ENCODE peak calls at places on chromosomes 12 and 14, in seven cellular contexts. A, H, G, S, X, T and C are unnamed samples.

GRCh38 chr14:100031506-100032281 is 33.5 kb upstream of the EVL start:
- DNase-seq in A (no peak), H (no peak), G (peak), S (peak), X (peak), T (peak), C (no peak)

GRCh38 chr12:95169368-95169767 is 47.9 kb downstream of the FGD6 start:
- DNase-seq in A (no peak), H (no peak), G (peak), S (peak), X (peak), T (peak), C (no peak)

GRCh38 chr12:8554451-8555195 is 13.9 kb upstream of the CLEC4E start:
- DNase-seq in A (no peak), H (no peak), G (peak), S (peak), X (peak), T (peak), C (no peak)

GRCh38 chr14:58669556-58670200 is 31.9 kb downstream of the DACT1 start:
- DNase-seq in A (no peak), H (no peak), G (peak), S (no peak), X (no peak), T (peak), C (no peak)

GRCh38 chr12:332581-333205 is 56.4 kb downstream of the KDM5A start:
- DNase-seq in A (no peak), H (no peak), G (no peak), S (no peak), X (no peak), T (peak), C (no peak)

GRCh38 chr12:802242-802995 is 50.0 kb downstream of the WNK1 start:
- DNase-seq in A (no peak), H (no peak), G (no peak), S (peak), X (no peak), T (no peak), C (no peak)

GRCh38 chr12:6735448-6736191 is 11.8 kb downstream of the COPS7A start:
- DNase-seq in A (peak), H (no peak), G (peak), S (peak), X (peak), T (peak), C (no peak)

GRCh38 chr12:26113194-26113654 is 11.6 kb downstream of the BHLHE41 start:
- DNase-seq in A (no peak), H (no peak), G (no peak), S (no peak), X (peak), T (peak), C (no peak)

GRCh38 chr12:55707841-55708694 is at the start of gene ITGA7:
- DNase-seq in A (peak), H (peak), G (peak), S (no peak), X (no peak), T (peak), C (peak)

GRCh38 chr12:6766651-6767300 is 613 bp downstream of the PTMS start:
- DNase-seq in A (peak), H (no peak), G (peak), S (peak), X (peak), T (peak), C (no peak)

GRCh38 chr12:24822121-24822899 is 126.6 kb downstream of the BCAT1 start:
- DNase-seq in A (no peak), H (no peak), G (no peak), S (peak), X (peak), T (peak), C (no peak)

GRCh38 chr12:118979763-118980406 is 1.5 kb upstream of the SRRM4 start:
- DNase-seq in A (peak), H (peak), G (peak), S (peak), X (peak), T (peak), C (peak)

GRCh38 chr12:62532333-62532732 is 65.7 kb downstream of the MON2 start:
- DNase-seq in A (no peak), H (no peak), G (no peak), S (no peak), X (no peak), T (peak), C (no peak)

GRCh38 chr12:69896653-69897381 is 71.8 kb downstream of the MYRFL start:
- DNase-seq in A (peak), H (peak), G (peak), S (no peak), X (no peak), T (no peak), C (no peak)

GRCh38 chr12:58268080-58268479 is 326.7 kb downstream of the ATP23 start:
- DNase-seq in A (no peak), H (no peak), G (no peak), S (peak), X (no peak), T (no peak), C (no peak)

GRCh38 chr12:119061208-119061796 is 80.0 kb downstream of the SRRM4 start:
- DNase-seq in A (peak), H (peak), G (peak), S (peak), X (peak), T (peak), C (peak)

GRCh38 chr14:69495341-69495921 is 10.9 kb downstream of the PLEKHD1 start:
- DNase-seq in A (no peak), H (no peak), G (no peak), S (no peak), X (no peak), T (peak), C (no peak)

GRCh38 chr14:79820866-79821535 is 390.3 kb downstream of the DIO2 start:
- DNase-seq in A (no peak), H (no peak), G (peak), S (no peak), X (peak), T (peak), C (no peak)

GRCh38 chr12:4114986-4115385 is 158.6 kb upstream of the CCND2 start:
- DNase-seq in A (peak), H (no peak), G (peak), S (no peak), X (no peak), T (no peak), C (no peak)

GRCh38 chr12:53299101-53299453 is 418 bp upstream of the MYG1 start:
- DNase-seq in A (no peak), H (no peak), G (peak), S (peak), X (peak), T (peak), C (no peak)

GRCh38 chr12:69026341-69026740 is 93.4 kb upstream of the CPM start:
- DNase-seq in A (no peak), H (no peak), G (no peak), S (no peak), X (no peak), T (no peak), C (no peak)

GRCh38 chr14:38389666-38390065 is 133.8 kb upstream of the CLEC14A start:
- DNase-seq in A (no peak), H (no peak), G (no peak), S (peak), X (peak), T (no peak), C (no peak)

GRCh38 chr12:2359725-2360629 is 307.2 kb downstream of the CACNA1C start:
- DNase-seq in A (no peak), H (no peak), G (no peak), S (no peak), X (no peak), T (no peak), C (no peak)

GRCh38 chr14:51219473-51220448 is 20.3 kb upstream of the TMX1 start:
- DNase-seq in A (no peak), H (no peak), G (peak), S (peak), X (peak), T (peak), C (no peak)

GRCh38 chr14:41280745-41281144 is 325.9 kb upstream of the LRFN5 start:
- DNase-seq in A (no peak), H (no peak), G (peak), S (no peak), X (peak), T (peak), C (no peak)

GRCh38 chr12:49560695-49561094 is 7.2 kb downstream of the MCRS1 start:
- DNase-seq in A (no peak), H (no peak), G (no peak), S (no peak), X (no peak), T (no peak), C (no peak)

GRCh38 chr12:11598900-11599299 is 50.6 kb upstream of the ETV6 start:
- DNase-seq in A (no peak), H (no peak), G (no peak), S (no peak), X (no peak), T (no peak), C (no peak)

GRCh38 chr12:95877622-95878021 is 18.9 kb downstream of the SNRPF start:
- DNase-seq in A (no peak), H (no peak), G (no peak), S (no peak), X (peak), T (no peak), C (no peak)

GRCh38 chr14:81350344-81351096 is 49.6 kb downstream of the STON2 start:
- DNase-seq in A (no peak), H (no peak), G (no peak), S (no peak), X (no peak), T (no peak), C (no peak)

GRCh38 chr12:53067074-53067992 is 11.9 kb downstream of the SPRYD3 start:
- DNase-seq in A (no peak), H (no peak), G (no peak), S (no peak), X (no peak), T (no peak), C (no peak)

GRCh38 chr14:87030182-87030581 is 962.8 kb downstream of the GALC start:
- DNase-seq in A (no peak), H (no peak), G (no peak), S (no peak), X (no peak), T (no peak), C (no peak)

GRCh38 chr12:22803725-22804124 is 178.8 kb downstream of the ETNK1 start:
- DNase-seq in A (peak), H (no peak), G (peak), S (no peak), X (no peak), T (no peak), C (no peak)

DNA sequence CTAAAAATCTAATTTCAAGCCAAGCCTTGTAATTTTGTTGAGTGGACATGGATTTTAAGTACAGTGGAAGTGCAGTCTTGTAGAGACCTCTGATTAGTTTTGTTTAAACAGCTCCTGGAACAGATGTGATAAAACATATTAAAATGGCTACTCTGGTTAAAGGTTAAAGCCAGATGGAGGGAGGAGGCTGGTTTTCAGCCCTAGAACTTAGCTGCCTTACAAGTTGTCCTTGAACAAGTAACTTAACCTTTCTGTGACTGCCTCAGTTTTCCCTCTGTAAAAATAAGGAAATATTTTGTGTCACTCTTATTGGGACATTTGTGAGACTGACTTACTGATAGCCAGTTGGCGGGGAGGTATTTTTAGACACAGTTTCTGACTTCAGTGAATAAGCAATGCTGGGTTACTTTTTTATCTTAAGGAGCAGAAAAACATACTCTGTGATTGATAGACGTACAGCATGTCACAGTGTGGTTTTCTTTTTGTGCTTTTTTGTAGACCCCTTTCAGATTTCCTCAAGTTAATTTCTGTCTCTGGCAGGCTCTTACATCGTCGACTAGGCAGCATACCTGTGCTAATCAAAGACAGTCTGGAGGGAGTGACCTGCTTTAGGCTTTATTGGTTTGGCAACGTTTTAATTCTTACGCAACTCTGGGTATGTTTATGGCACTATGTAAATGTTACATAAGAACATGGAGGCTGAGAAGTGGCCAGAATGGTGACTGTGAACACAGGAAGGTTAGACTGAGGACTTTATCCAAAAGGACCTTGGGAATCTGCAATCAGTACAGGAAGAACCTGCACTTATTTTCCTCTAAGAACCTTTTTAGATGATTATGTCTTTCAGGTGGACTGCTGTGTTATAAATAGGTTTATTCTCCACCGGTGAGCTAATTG is 3.2 kb downstream of the ACVR1B start:
- DNase-seq in A (no peak), H (no peak), G (no peak), S (no peak), X (no peak), T (peak), C (no peak)
- H4K8ac ChIP-seq in A (no peak), H (no peak), G (no peak), S (no peak), X (no peak), T (no peak), C (no peak)

DNA sequence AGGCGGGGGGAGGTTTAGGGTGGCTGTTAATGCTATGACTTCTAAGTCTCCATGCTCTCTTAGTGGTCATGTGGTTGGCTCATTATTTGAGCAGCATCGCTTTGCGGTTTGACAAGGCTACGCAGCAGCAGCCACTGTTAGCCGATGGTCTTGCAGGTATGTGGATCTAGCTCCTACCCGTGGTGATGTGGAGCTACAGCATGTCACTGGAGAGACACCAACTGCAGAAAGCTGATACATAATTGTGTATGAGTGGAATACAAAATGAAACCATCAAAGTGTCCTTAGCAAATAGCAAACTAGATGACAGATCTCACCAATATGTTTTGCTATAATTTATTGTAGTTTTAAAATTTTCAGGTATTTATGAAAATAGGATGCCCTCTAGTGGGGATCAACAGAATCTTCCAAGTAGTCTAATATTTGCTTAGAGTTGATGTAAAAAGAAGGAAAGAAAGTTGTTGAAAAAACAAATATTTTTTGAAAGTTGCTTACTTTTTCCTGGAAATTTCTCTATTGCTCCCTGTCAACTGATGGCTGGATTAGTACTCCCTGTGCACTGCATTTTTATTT is 94.9 kb downstream of the NAV3 start:
- DNase-seq in A (peak), H (peak), G (peak), S (peak), X (peak), T (peak), C (peak)
- H3K23ac ChIP-seq in A (no peak), H (no peak), G (no peak), S (no peak), X (no peak), T (no peak), C (no peak)

DNA sequence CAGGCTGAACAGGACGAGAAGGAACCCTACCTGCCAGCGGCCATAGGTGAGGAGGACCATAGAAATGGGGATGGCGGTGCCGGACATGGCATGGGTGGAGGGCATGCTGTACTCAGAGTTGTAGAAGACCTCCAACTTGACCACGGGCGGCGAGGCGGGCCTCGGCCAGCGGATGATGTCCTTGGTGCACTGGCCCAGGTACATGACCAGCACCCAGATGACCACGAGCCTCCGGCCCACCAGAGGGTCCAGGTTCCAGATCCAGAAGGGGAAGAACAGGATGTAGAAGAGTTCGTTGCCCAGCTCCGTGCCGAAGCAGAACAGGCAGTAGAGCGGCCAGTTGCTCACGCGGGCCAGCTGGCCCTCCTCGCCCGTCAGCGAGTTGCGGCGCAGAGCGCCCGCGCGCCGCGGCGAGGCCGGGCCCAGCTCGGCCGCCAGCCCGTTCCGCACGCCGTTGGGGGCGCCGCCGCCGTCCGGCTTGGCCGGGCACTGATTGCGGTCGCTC is 582 bp downstream of the SGPP1 start:
- DNase-seq in A (peak), H (no peak), G (peak), S (peak), X (peak), T (peak), C (no peak)
- H4K8ac ChIP-seq in A (no peak), H (peak), G (no peak), S (peak), X (peak), T (peak), C (no peak)

DNA sequence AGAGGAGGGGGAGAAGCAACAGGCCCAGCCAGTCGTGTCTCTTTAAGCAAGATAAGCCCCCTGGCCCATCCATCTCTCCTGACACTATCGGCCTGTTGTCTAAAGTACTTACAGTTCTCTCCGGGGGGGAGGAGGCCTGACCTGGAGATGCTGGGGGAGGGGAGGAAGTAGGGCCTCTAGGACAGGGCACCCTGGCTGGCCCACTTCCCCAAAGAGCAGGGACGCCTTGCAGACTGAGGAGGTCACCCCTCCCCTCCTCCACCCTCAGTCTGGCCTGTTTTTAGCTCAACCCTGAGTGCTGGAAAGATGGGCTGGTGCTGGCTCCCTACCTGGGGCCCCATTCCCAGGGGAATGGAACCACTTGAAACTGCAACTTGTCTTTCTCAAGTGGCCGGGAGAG is 70.3 kb downstream of the TBX5 start:
- DNase-seq in A (peak), H (no peak), G (peak), S (no peak), X (no peak), T (no peak), C (no peak)
- H3K23ac ChIP-seq in A (no peak), H (no peak), G (no peak), S (no peak), X (no peak), T (no peak), C (peak)

GRCh38 chr14:92651793-92652382 is 96.5 kb downstream of the LGMN start:
- DNase-seq in A (no peak), H (no peak), G (no peak), S (no peak), X (no peak), T (no peak), C (no peak)
- H4K8ac ChIP-seq in A (no peak), H (peak), G (no peak), S (no peak), X (no peak), T (peak), C (no peak)

GRCh38 chr12:92552412-92553108 is 150.2 kb upstream of the PLEKHG7 start:
- DNase-seq in A (no peak), H (no peak), G (no peak), S (peak), X (peak), T (no peak), C (no peak)
- H3K23ac ChIP-seq in A (no peak), H (no peak), G (no peak), S (no peak), X (no peak), T (no peak), C (no peak)